ENCODE peak calls at places on chromosomes 4 and X, in ten cellular contexts. X is HAP-1; Q is choroid plexus epithelial cell; J is type B pancreatic cell; W is D341Med; V is activated CD4-positive, CD25-positive, alpha-beta regulatory T cell; E is GM23248; F is left ventricle myocardium inferior; L is dermis blood vessel endothelial cell; N is RPMI7951. O is an unnamed sample.

GRCh38 chr4:110071466-110071865 is 126.9 kb downstream of the ELOVL6 start:
- DNase-seq in L (no peak), F (no peak), X (no peak), Q (no peak), E (no peak), V (no peak), N (no peak), J (no peak), W (no peak), O (no peak)

GRCh38 chr4:116385583-116385982 is 699.8 kb downstream of the TRAM1L1 start:
- DNase-seq in Q (no peak), J (no peak), N (no peak), E (no peak), V (no peak), W (no peak), L (no peak), F (no peak), X (no peak), O (no peak)

GRCh38 chr4:140186651-140187315 is 32.8 kb upstream of the MAML3 start:
- DNase-seq in F (no peak), W (no peak), J (no peak), Q (peak), X (no peak), N (peak), E (peak), V (no peak), L (peak), O (no peak)

GRCh38 chr4:137283737-137284136 is 248.6 kb downstream of the PCDH18 start:
- DNase-seq in L (no peak), Q (peak), J (no peak), W (no peak), N (peak), F (no peak), E (peak), V (no peak), X (no peak), O (no peak)

GRCh38 chr4:100076753-100077152 is 113.5 kb downstream of the DDIT4L start:
- DNase-seq in F (no peak), E (no peak), Q (no peak), X (no peak), V (no peak), J (no peak), N (no peak), W (no peak), L (no peak), O (no peak)

GRCh38 chr4:172648471-172648870 is 520.1 kb upstream of the GALNT7 start:
- DNase-seq in F (no peak), L (no peak), E (no peak), Q (peak), V (no peak), N (no peak), W (no peak), J (no peak), X (no peak), O (no peak)

GRCh38 chr4:47031011-47031678 is at the start of gene GABRB1:
- DNase-seq in N (no peak), W (peak), J (peak), L (peak), E (peak), F (peak), Q (peak), X (peak), V (no peak), O (no peak)

GRCh38 chr4:118676128-118676527 is 9.1 kb upstream of the METTL14 start:
- DNase-seq in W (no peak), V (no peak), X (no peak), L (no peak), J (no peak), F (no peak), E (no peak), Q (peak), N (no peak), O (no peak)

GRCh38 chrX:12567857-12568256 is 223.4 kb upstream of the PRPS2 start:
- DNase-seq in W (peak), N (peak), L (peak), J (no peak), E (peak), Q (peak), X (no peak), F (no peak), V (no peak), O (no peak)

GRCh38 chrX:24149346-24150050 is at the start of gene ZFX:
- DNase-seq in Q (peak), V (peak), E (peak), L (peak), W (peak), J (peak), F (peak), N (peak), X (peak), O (no peak)

GRCh38 chr4:1396806-1397455 is 9.3 kb downstream of the NKX1-1 start:
- DNase-seq in E (no peak), F (no peak), N (no peak), V (no peak), X (no peak), Q (no peak), W (no peak), J (no peak), L (no peak), O (no peak)

GRCh38 chr4:177225605-177226004 is 84.1 kb upstream of the NEIL3 start:
- DNase-seq in V (no peak), X (no peak), J (no peak), F (no peak), W (no peak), Q (no peak), L (no peak), N (no peak), E (no peak), O (no peak)

GRCh38 chr4:87309625-87310024 is 13.1 kb downstream of the HSD17B13 start:
- DNase-seq in V (no peak), X (no peak), W (no peak), N (peak), F (no peak), L (peak), E (peak), J (no peak), Q (peak), O (no peak)

GRCh38 chr4:111792592-111792991 is 352.7 kb upstream of the FAM241A start:
- DNase-seq in V (no peak), X (no peak), J (no peak), E (no peak), Q (no peak), L (no peak), W (no peak), N (no peak), F (no peak), O (no peak)

GRCh38 chr4:32462944-32463343 is 1742.8 kb downstream of the PCDH7 start:
- DNase-seq in W (peak), Q (peak), E (peak), N (no peak), V (no peak), J (no peak), F (no peak), X (peak), L (no peak), O (no peak)

GRCh38 chr4:3440979-3441500 is 728 bp upstream of the HGFAC start:
- DNase-seq in J (no peak), X (no peak), V (no peak), Q (peak), E (peak), L (no peak), W (no peak), N (peak), F (no peak), O (no peak)

GRCh38 chrX:112197845-112198244 is 115.3 kb upstream of the TRPC5 start:
- DNase-seq in J (no peak), W (peak), L (no peak), X (no peak), E (no peak), Q (no peak), N (no peak), V (no peak), F (no peak), O (no peak)

GRCh38 chr4:164396439-164396838 is 357.5 kb upstream of the SMIM31 start:
- DNase-seq in L (no peak), Q (no peak), J (no peak), W (no peak), E (no peak), F (no peak), X (no peak), N (no peak), V (no peak), O (no peak)

GRCh38 chrX:110665636-110666035 is 130.0 kb downstream of the CHRDL1 start:
- DNase-seq in F (peak), E (peak), N (peak), Q (peak), V (no peak), X (peak), L (peak), J (no peak), W (no peak), O (no peak)

GRCh38 chrX:102720237-102721168 is at the start of gene GPRASP3:
- DNase-seq in J (no peak), E (peak), W (no peak), F (peak), V (peak), N (no peak), Q (peak), L (peak), X (no peak), O (no peak)

GRCh38 chr4:20445933-20446723 is 194.4 kb downstream of the SLIT2 start:
- DNase-seq in F (no peak), Q (no peak), L (no peak), J (no peak), V (no peak), E (no peak), N (peak), X (no peak), W (no peak), O (no peak)

GRCh38 chrX:100944601-100945000 is 15.9 kb upstream of the XKRX start:
- DNase-seq in X (no peak), E (no peak), W (no peak), N (peak), F (no peak), J (no peak), Q (peak), L (no peak), V (no peak), O (no peak)

GRCh38 chrX:97672608-97673007 is 788.9 kb downstream of the RPA4 start:
- DNase-seq in X (no peak), J (no peak), V (no peak), E (no peak), F (no peak), N (no peak), Q (no peak), W (no peak), L (no peak), O (no peak)

GRCh38 chrX:109818921-109819320 is 85.9 kb upstream of the ACSL4 start:
- DNase-seq in Q (no peak), W (peak), F (no peak), X (no peak), N (no peak), J (no peak), E (no peak), V (no peak), L (no peak), O (no peak)

GRCh38 chrX:110284159-110284558 is 33.7 kb downstream of the AMMECR1 start:
- DNase-seq in E (peak), W (no peak), F (no peak), L (peak), Q (peak), X (no peak), J (no peak), N (peak), V (no peak), O (no peak)

O was measured in vagina.